ENCODE peak calls at places on chromosome 12, in nine cellular contexts. I, Y, O, W, R, P, X, S and Z are unnamed samples.

GRCh38 chr12:6478406-6478805 is 7.9 kb upstream of the VAMP1 start:
- DNase-seq in I (no peak), Y (no peak), O (no peak), W (no peak), R (no peak), P (no peak), X (no peak), S (no peak), Z (no peak)

GRCh38 chr12:51401020-51401419 is 9.8 kb upstream of the GALNT6 start:
- DNase-seq in I (no peak), Y (no peak), O (no peak), W (no peak), R (no peak), P (no peak), X (no peak), S (no peak), Z (no peak)

GRCh38 chr12:45290218-45290609 is 74.3 kb downstream of the ANO6 start:
- DNase-seq in I (peak), Y (peak), O (no peak), W (peak), R (peak), P (no peak), X (no peak), S (peak), Z (no peak)

GRCh38 chr12:96501139-96501741 is 11.9 kb downstream of the CFAP54 start:
- DNase-seq in I (peak), Y (peak), O (no peak), W (peak), R (peak), P (no peak), X (peak), S (peak), Z (no peak)

GRCh38 chr12:66345212-66345611 is 42.9 kb downstream of the HELB start:
- DNase-seq in I (no peak), Y (no peak), O (no peak), W (no peak), R (no peak), P (no peak), X (no peak), S (no peak), Z (no peak)

GRCh38 chr12:25364529-25365339 is 114.0 kb upstream of the KRAS start:
- DNase-seq in I (no peak), Y (no peak), O (no peak), W (no peak), R (no peak), P (no peak), X (no peak), S (no peak), Z (no peak)

GRCh38 chr12:12502813-12503146 is 59.9 kb downstream of the DUSP16 start:
- DNase-seq in I (no peak), Y (no peak), O (no peak), W (no peak), R (no peak), P (no peak), X (no peak), S (no peak), Z (no peak)

GRCh38 chr12:53057816-53058500 is 8.1 kb downstream of the TNS2 start:
- DNase-seq in I (no peak), Y (no peak), O (no peak), W (no peak), R (no peak), P (no peak), X (no peak), S (no peak), Z (peak)

GRCh38 chr12:31308116-31308515 is 17.8 kb downstream of the SINHCAF start:
- DNase-seq in I (no peak), Y (no peak), O (no peak), W (no peak), R (no peak), P (peak), X (no peak), S (peak), Z (no peak)

GRCh38 chr12:109065154-109065852 is 12.9 kb downstream of the USP30 start:
- DNase-seq in I (no peak), Y (no peak), O (no peak), W (no peak), R (no peak), P (no peak), X (no peak), S (no peak), Z (no peak)

GRCh38 chr12:14482886-14483285 is 84.8 kb downstream of the PLBD1 start:
- DNase-seq in I (no peak), Y (peak), O (no peak), W (no peak), R (no peak), P (no peak), X (no peak), S (no peak), Z (no peak)

GRCh38 chr12:13189254-13189653 is 7.3 kb upstream of the EMP1 start:
- DNase-seq in I (no peak), Y (no peak), O (no peak), W (no peak), R (no peak), P (no peak), X (no peak), S (no peak), Z (no peak)

GRCh38 chr12:113098428-113099028 is 37.0 kb downstream of the RASAL1 start:
- DNase-seq in I (peak), Y (peak), O (peak), W (peak), R (peak), P (peak), X (peak), S (peak), Z (peak)

GRCh38 chr12:9064201-9064814 is 51.4 kb downstream of the A2M start:
- DNase-seq in I (peak), Y (peak), O (peak), W (peak), R (peak), P (peak), X (peak), S (peak), Z (peak)

GRCh38 chr12:57715786-57716185 is 21.9 kb downstream of the OS9 start:
- DNase-seq in I (no peak), Y (no peak), O (no peak), W (no peak), R (no peak), P (no peak), X (no peak), S (no peak), Z (no peak)

GRCh38 chr12:38771871-38772270 is 133.5 kb downstream of the CPNE8 start:
- DNase-seq in I (no peak), Y (no peak), O (no peak), W (no peak), R (no peak), P (no peak), X (no peak), S (no peak), Z (no peak)

GRCh38 chr12:4027412-4027811 is 154.2 kb upstream of the PARP11 start:
- DNase-seq in I (peak), Y (no peak), O (no peak), W (no peak), R (no peak), P (no peak), X (no peak), S (no peak), Z (no peak)

GRCh38 chr12:10960260-10960659 is 21.2 kb upstream of the TAS2R14 start:
- DNase-seq in I (no peak), Y (no peak), O (no peak), W (no peak), R (no peak), P (no peak), X (no peak), S (no peak), Z (no peak)

GRCh38 chr12:63036216-63036973 is 101.4 kb upstream of the PPM1H start:
- DNase-seq in I (no peak), Y (no peak), O (no peak), W (no peak), R (no peak), P (no peak), X (no peak), S (no peak), Z (no peak)

GRCh38 chr12:27822076-27822712 is 42.2 kb upstream of the MANSC4 start:
- DNase-seq in I (peak), Y (peak), O (no peak), W (peak), R (peak), P (no peak), X (peak), S (peak), Z (peak)

GRCh38 chr12:23559268-23559753 is 390.2 kb downstream of the SOX5 start:
- DNase-seq in I (no peak), Y (no peak), O (no peak), W (no peak), R (no peak), P (no peak), X (no peak), S (no peak), Z (no peak)

GRCh38 chr12:95857799-95858198 is 953 bp upstream of the SNRPF start:
- DNase-seq in I (no peak), Y (no peak), O (no peak), W (no peak), R (no peak), P (peak), X (no peak), S (no peak), Z (no peak)

GRCh38 chr12:27260746-27261145 is 16.7 kb downstream of the STK38L start:
- DNase-seq in I (peak), Y (peak), O (no peak), W (no peak), R (no peak), P (no peak), X (no peak), S (peak), Z (peak)

GRCh38 chr12:6336859-6337744 is 4.8 kb downstream of the TNFRSF1A start:
- DNase-seq in I (no peak), Y (no peak), O (no peak), W (no peak), R (no peak), P (no peak), X (no peak), S (no peak), Z (peak)

GRCh38 chr12:6141048-6141447 is 16.6 kb upstream of the VWF start:
- DNase-seq in I (peak), Y (no peak), O (no peak), W (no peak), R (no peak), P (no peak), X (no peak), S (no peak), Z (peak)

GRCh38 chr12:90959538-90960139 is 4.7 kb upstream of the CCER1 start:
- DNase-seq in I (peak), Y (peak), O (peak), W (peak), R (no peak), P (peak), X (peak), S (peak), Z (peak)

GRCh38 chr12:3744216-3744883 is 8.6 kb downstream of the CRACR2A start:
- DNase-seq in I (no peak), Y (no peak), O (no peak), W (no peak), R (no peak), P (no peak), X (no peak), S (no peak), Z (no peak)

GRCh38 chr12:108633534-108634224 is at the start of gene SELPLG:
- DNase-seq in I (no peak), Y (no peak), O (no peak), W (no peak), R (no peak), P (no peak), X (no peak), S (no peak), Z (no peak)

GRCh38 chr12:52243774-52244614 is 11.0 kb downstream of the KRT7 start:
- DNase-seq in I (peak), Y (peak), O (no peak), W (peak), R (peak), P (no peak), X (peak), S (peak), Z (peak)

GRCh38 chr12:79773896-79774295 is 83.1 kb upstream of the PAWR start:
- DNase-seq in I (no peak), Y (no peak), O (no peak), W (no peak), R (no peak), P (no peak), X (no peak), S (no peak), Z (no peak)

GRCh38 chr12:115871714-115872113 is 405.8 kb downstream of the MED13L start:
- DNase-seq in I (peak), Y (no peak), O (peak), W (peak), R (peak), P (peak), X (no peak), S (peak), Z (peak)

GRCh38 chr12:111445311-111446043 is 39.8 kb downstream of the SH2B3 start:
- DNase-seq in I (no peak), Y (no peak), O (no peak), W (no peak), R (no peak), P (no peak), X (no peak), S (no peak), Z (peak)
- H3K4me2 ChIP-seq in I (no peak), Y (no peak), O (no peak), W (no peak), R (peak), P (no peak), X (no peak), S (no peak), Z (no peak)

GRCh38 chr12:121489874-121490273 is 90.0 kb downstream of the RNF34 start:
- DNase-seq in I (no peak), Y (no peak), O (no peak), W (no peak), R (no peak), P (no peak), X (no peak), S (no peak), Z (no peak)
- H3K4me2 ChIP-seq in I (no peak), Y (no peak), O (no peak), W (no peak), R (no peak), P (no peak), X (no peak), S (no peak), Z (no peak)

DNA sequence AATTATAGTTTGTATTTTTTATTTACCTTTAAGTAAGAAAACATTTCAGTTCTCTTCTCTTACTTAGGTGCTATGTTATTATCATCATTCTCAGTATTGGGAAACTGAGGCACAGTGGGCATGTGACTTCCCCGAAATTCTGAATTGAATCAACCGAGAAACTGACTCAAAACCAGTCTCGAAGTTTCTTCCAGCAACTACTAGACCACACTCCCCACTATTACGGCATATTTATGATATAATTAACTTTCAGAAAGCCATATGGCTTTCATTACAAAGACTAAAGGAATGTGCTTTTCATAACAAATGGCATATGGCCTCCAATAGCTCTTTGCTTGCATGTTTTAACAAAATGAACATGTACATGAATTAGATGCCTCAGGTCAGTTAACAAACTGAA is 182.8 kb upstream of the SLC38A2 start:
- DNase-seq in I (peak), Y (peak), O (no peak), W (no peak), R (peak), P (no peak), X (no peak), S (peak), Z (no peak)
- H3K4me2 ChIP-seq in I (peak), Y (peak), O (no peak), W (peak), R (peak), P (no peak), X (peak), S (peak), Z (peak)

DNA sequence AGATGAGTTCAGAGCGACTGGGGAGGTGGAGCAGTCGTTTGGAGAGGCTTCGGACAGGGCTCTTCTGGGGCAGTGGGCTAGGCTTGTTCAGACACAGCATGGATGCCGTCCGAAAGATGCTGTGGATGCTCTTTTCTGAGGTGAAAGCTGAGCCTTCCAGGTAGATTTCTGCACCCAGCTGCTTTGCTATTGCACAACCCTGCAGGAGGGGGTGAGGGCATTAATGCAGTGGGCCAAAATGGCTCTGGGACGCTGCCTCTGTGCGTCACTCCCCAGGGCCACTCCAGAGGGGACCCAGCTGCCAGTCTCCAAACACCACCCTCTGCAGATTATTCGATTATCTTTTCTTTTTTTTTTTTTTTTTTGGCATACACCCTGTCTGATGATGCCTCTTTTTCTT is 6.1 kb upstream of the DDX23 start:
- DNase-seq in I (no peak), Y (no peak), O (no peak), W (no peak), R (no peak), P (no peak), X (no peak), S (no peak), Z (no peak)
- H3K4me2 ChIP-seq in I (no peak), Y (no peak), O (no peak), W (no peak), R (no peak), P (no peak), X (no peak), S (no peak), Z (no peak)